ENCODE peak calls at places on chromosome 2, in four cellular contexts. I, B, E and D are unnamed samples.

GRCh38 chr2:134191835-134192234 is 62.0 kb upstream of the MGAT5 start:
- DNase-seq in I (no peak), E (no peak), B (no peak), D (no peak)

GRCh38 chr2:26035110-26035728 is 1.3 kb downstream of the RAB10 start:
- DNase-seq in I (no peak), E (no peak), B (no peak), D (no peak)

GRCh38 chr2:140695163-140695562 is 1435.7 kb downstream of the LRP1B start:
- DNase-seq in E (no peak), B (no peak), I (peak; percentile 1), D (no peak)

GRCh38 chr2:224572338-224572737 is 12.8 kb downstream of the CUL3 start:
- DNase-seq in B (no peak), I (no peak), E (no peak), D (no peak)

GRCh38 chr2:232502901-232503791 is 15.5 kb upstream of the ECEL1 start:
- DNase-seq in B (peak; percentile 38), I (peak; percentile 29), E (no peak), D (peak; percentile 28)

GRCh38 chr2:15678894-15679293 is 87.2 kb downstream of the DDX1 start:
- DNase-seq in B (no peak), E (no peak), I (no peak), D (no peak)

GRCh38 chr2:239400000-239400831 is 604 bp downstream of the HDAC4 start:
- DNase-seq in I (peak; percentile 92), B (no peak), E (no peak), D (peak; percentile 31)

GRCh38 chr2:202030676-202031075 is 3.0 kb upstream of the FZD7 start:
- DNase-seq in E (no peak), B (no peak), I (no peak), D (no peak)

GRCh38 chr2:152222975-152223638 is 47.5 kb upstream of the STAM2 start:
- DNase-seq in I (peak; percentile 87), E (peak; percentile 26), B (no peak), D (no peak)

GRCh38 chr2:190545756-190546385 is 11.3 kb upstream of the NEMP2 start:
- DNase-seq in B (no peak), E (no peak), I (peak; percentile 33), D (no peak)

GRCh38 chr2:141522048-141522447 is 608.8 kb downstream of the LRP1B start:
- DNase-seq in I (no peak), B (no peak), E (no peak), D (no peak)

GRCh38 chr2:131027566-131028528 is 65.4 kb downstream of the FAM168B start:
- DNase-seq in B (no peak), E (no peak), I (no peak), D (no peak)

GRCh38 chr2:120883607-120884405 is 148.1 kb downstream of the GLI2 start:
- DNase-seq in B (no peak), I (no peak), E (no peak), D (no peak)
- TF ChIP-seq CTCF in B (no peak), I (no peak), E (no peak), D (no peak)

GRCh38 chr2:31205186-31205585 is 12.1 kb downstream of the CAPN14 start:
- DNase-seq in I (no peak), B (no peak), E (no peak), D (no peak)

GRCh38 chr2:31208240-31208639 is 9.1 kb downstream of the CAPN14 start:
- DNase-seq in I (no peak), B (no peak), E (no peak), D (no peak)

GRCh38 chr2:31204761-31205160 is 12.6 kb downstream of the CAPN14 start:
- DNase-seq in B (no peak), I (no peak), E (no peak), D (no peak)

GRCh38 chr2:31205613-31206012 is 11.7 kb downstream of the CAPN14 start:
- DNase-seq in I (no peak), E (no peak), B (no peak), D (no peak)

GRCh38 chr2:31207790-31208189 is 9.5 kb downstream of the CAPN14 start:
- DNase-seq in I (no peak), E (no peak), B (no peak), D (no peak)
- TF ChIP-seq CTCF in I (no peak), E (no peak), B (no peak), D (no peak)

DNA sequence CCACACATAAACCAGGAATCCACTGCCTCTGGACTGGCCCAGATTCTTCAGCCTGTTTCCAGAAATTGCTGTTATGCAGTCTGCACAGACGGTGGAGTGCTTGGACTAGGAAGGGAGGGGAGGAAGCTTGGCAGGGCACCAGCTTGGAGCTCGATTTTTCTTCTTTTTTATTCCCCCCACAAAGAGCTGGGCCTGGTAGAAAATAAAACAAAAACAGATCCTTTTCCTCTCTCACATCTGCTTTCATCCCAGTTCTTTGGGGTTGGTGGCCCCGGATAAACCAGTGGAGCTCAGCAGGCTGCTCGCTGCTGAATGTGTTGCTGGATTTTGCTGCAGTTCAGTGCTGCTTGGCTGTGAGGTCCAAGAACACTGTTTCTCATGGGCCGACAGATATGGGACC is 16.0 kb downstream of the LRRTM1 start:
- DNase-seq in I (no peak), B (no peak), E (no peak), D (no peak)
- TF ChIP-seq CTCF in I (no peak), B (no peak), E (no peak), D (no peak)

GRCh38 chr2:200615247-200615646 is 29.4 kb downstream of the AOX1 start:
- DNase-seq in B (no peak), I (peak; percentile 76), E (no peak), D (no peak)
- TF ChIP-seq CTCF in B (no peak), I (peak; percentile 19), E (no peak), D (no peak)